ENCODE peak calls at places on chromosomes 6 and 20, in ten cellular contexts. R is psoas muscle; L is AG09309; N is activated naive CD4-positive, alpha-beta T cell; B is activated CD4-positive, alpha-beta T cell treated with anti-CD3 and anti-CD28 coated beads, Interleukin-2, amount 50 U/mL, for 48 hours; M is activated naive CD8-positive, alpha-beta T cell treated with anti-CD3 and anti-CD28 coated beads for 36 hours; X is kidney epithelial cell; D is CD8-positive, alpha-beta memory T cell; V is activated CD8-positive, alpha-beta memory T cell treated with anti-CD3 and anti-CD28 coated beads for 24 hours; T is GOT3. O is an unnamed sample.

GRCh38 chr6:54198134-54198533 is 86.9 kb downstream of the MLIP start:
- DNase-seq in B (no peak), X (no peak), N (no peak), T (no peak), D (no peak), M (no peak), R (no peak), L (no peak), V (no peak), O (no peak)

GRCh38 chr6:144895890-144896289 is 610.8 kb downstream of the UTRN start:
- DNase-seq in M (no peak), N (no peak), T (no peak), L (no peak), D (no peak), X (no peak), V (no peak), B (no peak), R (no peak), O (no peak)

GRCh38 chr6:166777096-166777630 is 150.1 kb upstream of the RPS6KA2 start:
- DNase-seq in V (no peak), R (no peak), B (no peak), T (no peak), X (no peak), D (no peak), M (no peak), L (no peak), N (no peak), O (no peak)

GRCh38 chr6:131813991-131814390 is 6.2 kb downstream of the ENPP1 start:
- DNase-seq in D (no peak), R (no peak), N (no peak), B (no peak), X (no peak), V (no peak), M (no peak), L (no peak), T (no peak), O (no peak)

GRCh38 chr6:31356216-31356945 is 598 bp downstream of the HLA-B start:
- DNase-seq in V (peak; percentile 79), T (no peak), X (no peak), B (peak; percentile 60), D (no peak), L (no peak), R (peak; percentile 64), N (no peak), M (peak; percentile 66), O (peak; percentile 67)

GRCh38 chr6:2794171-2794730 is 29.1 kb downstream of the WRNIP1 start:
- DNase-seq in T (no peak), B (no peak), L (no peak), R (no peak), N (no peak), X (no peak), D (no peak), V (no peak), M (no peak), O (no peak)

GRCh38 chr6:144284753-144285547 is at the start of gene UTRN:
- DNase-seq in D (peak; percentile 19), X (no peak), T (peak; percentile 48), R (peak; percentile 88), V (peak; percentile 78), M (peak; percentile 68), N (peak; percentile 24), L (peak; percentile 49), B (peak; percentile 62), O (peak; percentile 80)

GRCh38 chr6:7991992-7992815 is 72.0 kb downstream of the BLOC1S5 start:
- DNase-seq in V (no peak), D (no peak), L (peak; percentile 86), M (no peak), N (no peak), T (no peak), B (no peak), X (no peak), R (no peak), O (peak; percentile 78)

GRCh38 chr20:53547664-53548239 is 45.9 kb downstream of the ZNF217 start:
- DNase-seq in R (no peak), M (peak; percentile 14), V (no peak), D (no peak), T (no peak), X (peak; percentile 21), B (no peak), L (peak; percentile 35), N (no peak), O (peak; percentile 73)

GRCh38 chr20:3165473-3166337 is 6.0 kb upstream of the FASTKD5 start:
- DNase-seq in X (no peak), R (peak; percentile 69), V (no peak), D (no peak), L (no peak), M (no peak), T (no peak), B (no peak), N (no peak), O (peak; percentile 28)

GRCh38 chr20:36591281-36591680 is 14.3 kb upstream of the RAB5IF start:
- DNase-seq in D (no peak), M (no peak), X (no peak), T (no peak), N (no peak), V (no peak), L (no peak), R (no peak), B (no peak), O (no peak)

GRCh38 chr6:146962332-146962731 is 241.9 kb upstream of the STXBP5 start:
- DNase-seq in T (no peak), X (no peak), R (no peak), B (no peak), V (no peak), D (no peak), N (no peak), M (no peak), L (no peak), O (no peak)

GRCh38 chr20:25045343-25045712 is 12.6 kb downstream of the ACSS1 start:
- DNase-seq in V (no peak), N (no peak), L (no peak), D (no peak), R (peak; percentile 66), T (no peak), M (no peak), X (no peak), B (no peak), O (no peak)

GRCh38 chr6:108782231-108783041 is 65.8 kb upstream of the ARMC2 start:
- DNase-seq in N (peak; percentile 71), R (peak; percentile 91), V (peak; percentile 87), D (peak; percentile 56), T (peak; percentile 27), M (peak; percentile 81), L (peak; percentile 46), B (peak; percentile 82), X (peak; percentile 60), O (peak; percentile 79)

GRCh38 chr20:43755390-43755789 is 28.6 kb upstream of the GTSF1L start:
- DNase-seq in R (no peak), L (peak; percentile 50), N (no peak), X (no peak), D (no peak), B (no peak), V (no peak), T (no peak), M (no peak), O (no peak)

GRCh38 chr20:47576516-47577033 is 74.9 kb downstream of the NCOA3 start:
- DNase-seq in R (peak; percentile 70), D (no peak), M (no peak), N (no peak), L (no peak), V (no peak), B (no peak), X (peak; percentile 77), T (no peak), O (peak; percentile 58)